ENCODE peak calls at places on chromosomes 11 and 22, in seven cellular contexts. Q, O, S, N, Z, R and I are unnamed samples.
A peak's percentile ranks its signal among the peaks of the same experiment; 100 is the strongest.

GRCh38 chr11:121636341-121637176 is 183.8 kb upstream of the SORL1-AS1 start:
- DNase-seq in Z (no peak), S (no peak), O (no peak), Q (no peak), R (no peak), N (no peak), I (no peak)

GRCh38 chr11:1692708-1693326 is 4.2 kb upstream of the KRTAP5-6 start:
- DNase-seq in O (no peak), Z (no peak), N (no peak), R (no peak), S (no peak), Q (no peak), I (no peak)

GRCh38 chr11:35178862-35179261 is 39.9 kb downstream of the CD44 start:
- DNase-seq in R (no peak), Z (no peak), O (no peak), N (no peak), S (no peak), Q (no peak), I (no peak)

GRCh38 chr22:39415506-39415905 is 15.9 kb downstream of the TAB1 start:
- DNase-seq in Q (no peak), S (no peak), Z (no peak), N (no peak), R (no peak), O (no peak), I (no peak)

GRCh38 chr22:19849800-19850481 is 4.7 kb downstream of the GNB1L start:
- DNase-seq in O (no peak), Q (no peak), R (no peak), N (no peak), Z (no peak), S (no peak), I (no peak)

GRCh38 chr22:47604563-47604962 is 842.1 kb downstream of the TBC1D22A start:
- DNase-seq in S (no peak), R (no peak), O (no peak), Q (no peak), Z (no peak), N (no peak), I (no peak)

GRCh38 chr11:8793114-8793777 is 110.7 kb downstream of the RPL27A start:
- DNase-seq in N (no peak), Z (no peak), O (no peak), R (no peak), Q (no peak), S (peak; percentile 30), I (no peak)

GRCh38 chr11:103730151-103730940 is 306.1 kb upstream of the DDI1 start:
- DNase-seq in N (no peak), R (no peak), O (no peak), Z (no peak), Q (no peak), S (no peak), I (no peak)

GRCh38 chr11:69259072-69259471 is 34.9 kb upstream of the MYEOV start:
- DNase-seq in N (no peak), Q (no peak), S (no peak), O (no peak), R (no peak), Z (no peak), I (no peak)

GRCh38 chr11:17564687-17565042 is 17.6 kb downstream of the OTOG start:
- DNase-seq in Q (no peak), N (no peak), O (peak; percentile 48), R (no peak), Z (no peak), S (no peak), I (no peak)

GRCh38 chr22:50523806-50524663 is 1.4 kb downstream of the SCO2 start:
- DNase-seq in O (no peak), R (no peak), N (peak; percentile 52), Z (no peak), S (no peak), Q (no peak), I (no peak)

GRCh38 chr11:73040046-73040445 is 102.1 kb downstream of the FCHSD2 start:
- DNase-seq in Z (no peak), Q (no peak), O (no peak), S (no peak), R (no peak), N (no peak), I (no peak)

GRCh38 chr11:104694259-104695070 is 203.8 kb downstream of the CASP12 start:
- DNase-seq in Z (no peak), S (no peak), O (no peak), N (no peak), R (no peak), Q (no peak), I (no peak)

GRCh38 chr11:93537022-93537421 is 6.2 kb downstream of the SMCO4 start:
- DNase-seq in S (no peak), R (no peak), O (no peak), Z (no peak), N (no peak), Q (no peak), I (no peak)

GRCh38 chr22:42905702-42906183 is 48.7 kb upstream of the ARFGAP3 start:
- DNase-seq in S (no peak), Z (no peak), Q (no peak), R (no peak), N (peak; percentile 15), O (no peak), I (no peak)

GRCh38 chr22:20586403-20586745 is 79.0 kb downstream of the MED15 start:
- DNase-seq in R (no peak), S (no peak), Q (no peak), N (no peak), Z (no peak), O (no peak), I (no peak)

GRCh38 chr22:27133951-27134664 is 476.7 kb downstream of the MIAT start:
- DNase-seq in Z (peak; percentile 26), N (no peak), R (no peak), S (no peak), Q (no peak), O (peak; percentile 16), I (peak; percentile 19)

GRCh38 chr11:113311536-113311935 is 2.8 kb upstream of the TTC12 start:
- DNase-seq in O (no peak), R (no peak), N (no peak), Z (no peak), Q (no peak), S (no peak), I (no peak)

GRCh38 chr11:76610871-76611475 is 59.6 kb downstream of the LRRC32 start:
- DNase-seq in R (no peak), S (no peak), Q (no peak), N (peak; percentile 84), O (no peak), Z (no peak), I (no peak)

GRCh38 chr11:121711236-121711635 is 258.5 kb upstream of the SORL1-AS1 start:
- DNase-seq in Q (no peak), Z (no peak), O (no peak), S (peak; percentile 83), R (no peak), N (no peak), I (no peak)

GRCh38 chr11:10604340-10604748 is 35.9 kb upstream of the LYVE1 start:
- DNase-seq in Q (no peak), R (no peak), O (no peak), N (no peak), S (peak; percentile 83), Z (no peak), I (no peak)

GRCh38 chr22:42086051-42086450 is 4.5 kb downstream of the NDUFA6 start:
- DNase-seq in S (no peak), R (no peak), N (no peak), Z (no peak), Q (no peak), O (no peak), I (no peak)

GRCh38 chr22:46055176-46055850 is 78.4 kb upstream of the WNT7B start:
- DNase-seq in Q (no peak), N (peak; percentile 51), R (no peak), Z (no peak), S (no peak), O (no peak), I (no peak)

GRCh38 chr22:39135092-39135896 is 17.2 kb downstream of the CBX7 start:
- DNase-seq in N (peak; percentile 90), R (no peak), Z (peak; percentile 65), O (peak; percentile 70), S (peak; percentile 55), Q (peak; percentile 50), I (peak; percentile 81)

GRCh38 chr11:72113170-72113808 is 794 bp upstream of the ANAPC15 start:
- DNase-seq in O (no peak), S (no peak), R (no peak), Z (no peak), N (no peak), Q (no peak), I (no peak)

DNA sequence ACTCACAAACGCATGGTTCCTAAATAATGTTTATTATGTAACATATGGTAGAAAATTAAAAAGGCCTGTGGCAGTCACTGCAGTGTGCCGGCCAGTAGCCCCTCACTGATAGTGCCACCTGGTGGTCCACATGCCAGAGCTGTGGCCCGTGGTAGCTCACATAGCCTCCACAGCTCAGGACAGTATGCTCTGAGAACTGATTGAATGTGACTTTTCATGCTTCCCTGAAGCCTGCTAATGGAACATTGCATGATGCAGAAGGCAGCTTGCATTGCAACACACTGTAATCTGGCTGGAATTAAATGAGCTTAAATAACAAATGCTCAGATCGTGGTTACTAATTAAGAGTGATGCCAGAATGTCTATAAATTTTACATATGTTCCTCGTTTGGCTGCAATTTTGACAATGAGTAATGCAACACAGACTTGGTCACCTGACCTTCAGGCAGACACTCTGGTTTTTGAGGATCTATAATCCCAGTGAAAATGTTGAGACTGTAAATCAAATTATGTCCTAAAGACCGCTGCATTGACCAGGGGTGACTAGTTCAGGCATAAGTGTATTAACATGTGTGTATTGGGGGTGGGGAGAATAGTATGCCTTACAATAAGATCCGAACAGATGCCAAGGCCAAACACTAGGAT is 566.4 kb downstream of the METTL15 start:
- DNase-seq in Q (peak; percentile 10), N (peak; percentile 28), R (no peak), S (no peak), Z (no peak), O (no peak), I (no peak)
- TF ChIP-seq TAF1 in Q (no peak), N (no peak), R (no peak), S (no peak), Z (no peak), O (no peak), I (no peak)

GRCh38 chr22:40951795-40952602 is 821 bp downstream of the RBX1 start:
- DNase-seq in O (no peak), N (no peak), Q (no peak), R (peak; percentile 33), Z (no peak), S (no peak), I (no peak)
- TF ChIP-seq TAF1 in O (peak; percentile 13), N (no peak), Q (no peak), R (peak; percentile 82), Z (peak; percentile 59), S (no peak), I (peak; percentile 79)

DNA sequence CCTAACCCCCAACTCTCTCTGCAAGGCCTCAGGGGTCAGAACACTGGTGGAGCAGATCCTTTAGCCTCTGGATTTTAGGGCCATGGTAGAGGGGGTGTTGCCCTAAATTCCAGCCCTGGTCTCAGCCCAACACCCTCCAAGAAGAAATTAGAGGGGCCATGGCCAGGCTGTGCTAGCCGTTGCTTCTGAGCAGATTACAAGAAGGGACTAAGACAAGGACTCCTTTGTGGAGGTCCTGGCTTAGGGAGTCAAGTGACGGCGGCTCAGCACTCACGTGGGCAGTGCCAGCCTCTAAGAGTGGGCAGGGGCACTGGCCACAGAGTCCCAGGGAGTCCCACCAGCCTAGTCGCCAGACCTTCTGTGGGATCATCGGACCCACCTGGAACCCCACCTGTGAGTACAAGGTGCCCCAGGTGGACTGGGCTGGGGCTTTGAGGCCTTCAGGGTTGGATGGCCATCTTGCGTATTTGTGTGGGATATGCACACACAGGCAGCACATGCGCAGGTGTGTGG is at the start of gene BEST1:
- DNase-seq in Z (no peak), O (no peak), N (no peak), Q (no peak), R (no peak), S (no peak), I (no peak)
- TF ChIP-seq TAF1 in Z (no peak), O (no peak), N (no peak), Q (no peak), R (no peak), S (no peak), I (no peak)

GRCh38 chr11:65786786-65787636 is at the start of gene OVOL1:
- DNase-seq in O (no peak), Q (no peak), Z (no peak), R (no peak), N (peak; percentile 64), S (no peak), I (no peak)
- TF ChIP-seq TAF1 in O (no peak), Q (peak; percentile 25), Z (no peak), R (no peak), N (no peak), S (no peak), I (no peak)